ENCODE peak calls at places on chromosomes 7 and 10, in eight cellular contexts. Y, Q, J, S, M, H, W and Z are unnamed samples.

GRCh38 chr10:45373783-45374450 is at the start of gene ALOX5:
- DNase-seq in Y (peak), Q (no peak), J (peak), S (peak), M (peak), H (peak), W (no peak), Z (peak)

GRCh38 chr10:70835895-70836294 is 20.1 kb downstream of the SGPL1 start:
- DNase-seq in Y (no peak), Q (no peak), J (peak), S (no peak), M (no peak), H (peak), W (no peak), Z (peak)

GRCh38 chr7:102985176-102985783 is 72.5 kb downstream of the LRRC17 start:
- DNase-seq in Y (no peak), Q (no peak), J (peak), S (no peak), M (no peak), H (peak), W (no peak), Z (peak)

GRCh38 chr7:31145339-31145738 is 93.2 kb downstream of the ADCYAP1R1 start:
- DNase-seq in Y (no peak), Q (no peak), J (no peak), S (no peak), M (no peak), H (no peak), W (no peak), Z (no peak)

GRCh38 chr7:512541-513311 is 6.9 kb downstream of the PDGFA start:
- DNase-seq in Y (no peak), Q (no peak), J (peak), S (peak), M (no peak), H (no peak), W (no peak), Z (no peak)

GRCh38 chr10:133139561-133140065 is 20.4 kb upstream of the KNDC1 start:
- DNase-seq in Y (peak), Q (no peak), J (no peak), S (no peak), M (no peak), H (no peak), W (no peak), Z (no peak)

GRCh38 chr7:104898434-104898833 is 115.6 kb upstream of the KMT2E start:
- DNase-seq in Y (no peak), Q (no peak), J (no peak), S (no peak), M (no peak), H (no peak), W (no peak), Z (no peak)

GRCh38 chr10:77527839-77528238 is 109.8 kb downstream of the KCNMA1 start:
- DNase-seq in Y (no peak), Q (no peak), J (no peak), S (no peak), M (no peak), H (no peak), W (no peak), Z (no peak)

GRCh38 chr7:94656925-94657731 is 1.2 kb upstream of the SGCE start:
- DNase-seq in Y (no peak), Q (no peak), J (peak), S (peak), M (peak), H (peak), W (no peak), Z (peak)

GRCh38 chr10:31635415-31636065 is 293.1 kb downstream of the ARHGAP12 start:
- DNase-seq in Y (no peak), Q (no peak), J (no peak), S (no peak), M (no peak), H (no peak), W (no peak), Z (no peak)

GRCh38 chr7:22356855-22357310 is at the start of gene RAPGEF5:
- DNase-seq in Y (peak), Q (no peak), J (peak), S (peak), M (no peak), H (no peak), W (no peak), Z (peak)

GRCh38 chr10:71835671-71836593 is 15.1 kb downstream of the PSAP start:
- DNase-seq in Y (no peak), Q (peak), J (peak), S (no peak), M (no peak), H (peak), W (peak), Z (peak)

GRCh38 chr7:27096756-27097514 is 1.1 kb upstream of the HOXA1 start:
- DNase-seq in Y (no peak), Q (no peak), J (no peak), S (peak), M (no peak), H (no peak), W (no peak), Z (peak)

GRCh38 chr7:27099224-27099838 is 3.2 kb downstream of the HOXA2 start:
- DNase-seq in Y (no peak), Q (no peak), J (no peak), S (no peak), M (no peak), H (no peak), W (no peak), Z (no peak)

GRCh38 chr7:27097686-27098492 is 2.1 kb upstream of the HOXA1 start:
- DNase-seq in Y (no peak), Q (no peak), J (no peak), S (peak), M (no peak), H (no peak), W (no peak), Z (no peak)

GRCh38 chr7:27099839-27100225 is 2.7 kb downstream of the HOXA2 start:
- DNase-seq in Y (no peak), Q (no peak), J (no peak), S (no peak), M (no peak), H (no peak), W (no peak), Z (no peak)

GRCh38 chr7:27098493-27099223 is 2.9 kb upstream of the HOXA1 start:
- DNase-seq in Y (no peak), Q (no peak), J (no peak), S (peak), M (no peak), H (no peak), W (no peak), Z (no peak)
- H3K4me3 ChIP-seq in Y (peak), Q (no peak), J (no peak), S (peak), M (no peak), H (no peak), W (no peak), Z (no peak)

DNA sequence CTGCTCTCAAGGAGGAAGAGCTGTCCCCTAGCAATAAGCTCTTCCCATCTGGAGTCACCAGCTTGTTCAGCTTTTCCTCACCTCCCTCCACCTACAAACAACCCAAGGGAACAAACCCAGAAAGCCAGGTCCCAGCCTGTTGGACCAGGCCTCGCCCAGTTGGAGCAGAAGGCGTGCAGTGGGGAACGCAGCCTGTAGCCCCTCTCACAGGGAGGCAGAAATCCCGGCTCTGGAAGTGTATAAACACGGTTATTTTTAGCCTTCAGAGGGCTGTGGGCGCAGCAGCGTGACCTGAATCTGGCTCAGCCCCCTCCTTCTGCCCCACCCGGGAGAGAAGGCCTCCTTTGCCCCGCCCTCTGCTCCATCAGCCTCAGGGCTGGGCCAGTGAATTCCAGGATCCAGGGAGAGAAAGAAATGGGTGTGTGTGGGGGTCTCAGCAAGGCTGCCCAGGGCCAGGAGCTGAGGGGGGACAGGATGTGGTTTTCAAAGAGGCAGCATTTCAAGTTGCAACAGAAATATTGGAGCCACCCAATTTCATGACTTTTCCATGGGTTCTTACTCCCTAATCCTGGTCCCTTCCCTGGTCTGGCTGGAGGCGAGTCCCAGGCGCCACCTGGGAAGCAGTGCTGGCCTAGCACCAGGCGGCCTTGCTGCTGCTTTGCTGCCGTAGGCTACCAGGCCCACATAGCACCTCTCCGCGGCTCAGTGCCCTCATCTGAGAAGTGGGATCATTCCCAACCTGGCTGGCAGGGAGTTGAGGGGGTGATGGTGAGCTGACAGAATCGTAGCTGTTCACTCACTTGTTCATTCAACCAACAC is 33.5 kb downstream of the ZMIZ1 start:
- DNase-seq in Y (no peak), Q (peak), J (peak), S (peak), M (no peak), H (peak), W (no peak), Z (peak)
- TF ChIP-seq CTCF in Y (no peak), Q (no peak), J (no peak), S (no peak), M (no peak), H (no peak), W (no peak), Z (no peak)

GRCh38 chr10:19663344-19663743 is 152.9 kb upstream of the PLXDC2 start:
- DNase-seq in Y (no peak), Q (no peak), J (no peak), S (no peak), M (no peak), H (no peak), W (no peak), Z (no peak)

GRCh38 chr10:19668104-19668503 is 148.1 kb upstream of the PLXDC2 start:
- DNase-seq in Y (no peak), Q (no peak), J (no peak), S (no peak), M (no peak), H (no peak), W (no peak), Z (no peak)
- H3K4me3 ChIP-seq in Y (no peak), Q (no peak), J (no peak), S (no peak), M (no peak), H (no peak), W (no peak), Z (no peak)

GRCh38 chr10:100185364-100186252 is at the start of gene ERLIN1:
- DNase-seq in Y (peak), Q (peak), J (peak), S (peak), M (peak), H (peak), W (peak), Z (peak)
- TF ChIP-seq CTCF in Y (no peak), Q (no peak), J (no peak), S (no peak), M (no peak), H (no peak), W (no peak), Z (no peak)

DNA sequence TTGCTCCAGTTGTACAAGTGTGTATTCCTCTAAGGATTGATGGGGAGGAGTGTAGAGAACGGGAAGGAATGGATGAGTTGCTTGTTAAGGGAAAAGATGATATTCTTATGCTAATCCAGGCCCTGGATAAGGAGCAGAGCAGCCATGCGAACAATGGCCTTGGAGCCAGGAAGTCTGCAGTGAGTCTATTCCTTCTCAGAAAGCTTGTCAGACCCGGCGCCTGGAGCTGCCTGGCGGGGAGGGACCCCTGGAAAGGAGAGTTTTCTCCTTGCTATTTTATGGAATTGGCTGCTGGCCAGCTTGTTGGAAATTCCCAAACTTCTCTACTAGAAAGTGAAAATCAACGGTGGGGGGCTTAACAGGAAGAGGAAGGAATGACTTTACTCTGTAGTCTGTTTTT is 89.1 kb downstream of the MMRN2 start:
- DNase-seq in Y (no peak), Q (no peak), J (peak), S (no peak), M (no peak), H (peak), W (no peak), Z (no peak)
- H3K4me3 ChIP-seq in Y (no peak), Q (no peak), J (no peak), S (no peak), M (no peak), H (no peak), W (no peak), Z (no peak)

GRCh38 chr7:87886875-87887274 is 10.6 kb downstream of the DBF4 start:
- DNase-seq in Y (no peak), Q (no peak), J (peak), S (no peak), M (no peak), H (peak), W (no peak), Z (peak)
- TF ChIP-seq CTCF in Y (peak), Q (no peak), J (peak), S (peak), M (peak), H (peak), W (no peak), Z (no peak)

GRCh38 chr7:37323912-37324430 is 124.7 kb downstream of the ELMO1 start:
- DNase-seq in Y (no peak), Q (no peak), J (no peak), S (no peak), M (no peak), H (no peak), W (no peak), Z (no peak)
- H3K4me3 ChIP-seq in Y (no peak), Q (no peak), J (no peak), S (no peak), M (no peak), H (no peak), W (no peak), Z (no peak)

DNA sequence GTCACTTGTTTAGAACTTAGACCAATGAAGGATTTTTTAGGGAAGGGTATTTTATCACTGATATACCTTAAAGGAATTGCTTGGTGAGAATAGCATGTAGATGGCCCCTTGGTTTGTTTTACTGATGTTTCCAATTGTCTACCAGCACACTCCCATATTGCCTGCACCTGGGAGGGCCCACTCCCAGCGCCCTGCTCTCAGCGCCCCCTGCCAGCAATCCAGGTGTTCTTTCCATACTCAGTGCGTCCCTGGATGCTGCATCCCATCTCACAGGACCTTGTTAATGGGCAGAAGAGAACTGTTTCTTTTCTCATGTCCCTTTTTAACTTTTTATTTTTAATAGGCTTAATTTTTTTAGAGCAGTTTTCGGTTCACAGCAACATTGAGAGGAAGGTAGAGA is 24.1 kb upstream of the SFRP5 start:
- DNase-seq in Y (no peak), Q (no peak), J (no peak), S (no peak), M (no peak), H (no peak), W (no peak), Z (no peak)
- TF ChIP-seq CTCF in Y (no peak), Q (no peak), J (no peak), S (no peak), M (no peak), H (no peak), W (no peak), Z (no peak)

GRCh38 chr10:8181496-8182174 is 127.1 kb downstream of the GATA3 start:
- DNase-seq in Y (no peak), Q (no peak), J (no peak), S (no peak), M (no peak), H (no peak), W (no peak), Z (no peak)

GRCh38 chr10:8180756-8181155 is 126.3 kb downstream of the GATA3 start:
- DNase-seq in Y (no peak), Q (no peak), J (no peak), S (no peak), M (no peak), H (no peak), W (no peak), Z (no peak)

GRCh38 chr10:8183241-8183704 is 128.8 kb downstream of the GATA3 start:
- DNase-seq in Y (no peak), Q (no peak), J (peak), S (no peak), M (peak), H (peak), W (no peak), Z (no peak)

GRCh38 chr10:8180348-8180747 is 125.9 kb downstream of the GATA3 start:
- DNase-seq in Y (no peak), Q (no peak), J (no peak), S (no peak), M (no peak), H (no peak), W (no peak), Z (no peak)

DNA sequence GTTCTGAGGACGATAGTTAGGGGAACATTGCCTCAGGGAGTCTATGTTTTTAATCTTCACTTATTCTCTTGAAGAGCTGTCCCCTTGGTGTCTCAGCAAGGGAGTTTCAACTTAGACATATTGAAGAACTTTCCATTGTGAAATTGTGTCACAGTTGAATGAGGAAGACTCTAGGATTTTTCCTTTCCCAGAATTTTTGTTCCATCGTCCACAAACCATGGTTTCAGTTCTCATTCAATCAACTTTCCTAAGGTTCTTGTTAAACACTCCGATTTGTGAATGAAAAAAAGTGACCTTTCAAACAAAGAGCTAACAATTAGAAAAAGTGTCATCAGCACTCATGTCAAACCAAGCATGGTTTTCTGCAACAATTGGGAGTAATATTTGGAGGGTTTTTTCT is 128.4 kb downstream of the GATA3 start:
- DNase-seq in Y (no peak), Q (no peak), J (no peak), S (no peak), M (no peak), H (no peak), W (no peak), Z (no peak)
- H3K4me3 ChIP-seq in Y (no peak), Q (no peak), J (no peak), S (no peak), M (no peak), H (no peak), W (no peak), Z (no peak)

DNA sequence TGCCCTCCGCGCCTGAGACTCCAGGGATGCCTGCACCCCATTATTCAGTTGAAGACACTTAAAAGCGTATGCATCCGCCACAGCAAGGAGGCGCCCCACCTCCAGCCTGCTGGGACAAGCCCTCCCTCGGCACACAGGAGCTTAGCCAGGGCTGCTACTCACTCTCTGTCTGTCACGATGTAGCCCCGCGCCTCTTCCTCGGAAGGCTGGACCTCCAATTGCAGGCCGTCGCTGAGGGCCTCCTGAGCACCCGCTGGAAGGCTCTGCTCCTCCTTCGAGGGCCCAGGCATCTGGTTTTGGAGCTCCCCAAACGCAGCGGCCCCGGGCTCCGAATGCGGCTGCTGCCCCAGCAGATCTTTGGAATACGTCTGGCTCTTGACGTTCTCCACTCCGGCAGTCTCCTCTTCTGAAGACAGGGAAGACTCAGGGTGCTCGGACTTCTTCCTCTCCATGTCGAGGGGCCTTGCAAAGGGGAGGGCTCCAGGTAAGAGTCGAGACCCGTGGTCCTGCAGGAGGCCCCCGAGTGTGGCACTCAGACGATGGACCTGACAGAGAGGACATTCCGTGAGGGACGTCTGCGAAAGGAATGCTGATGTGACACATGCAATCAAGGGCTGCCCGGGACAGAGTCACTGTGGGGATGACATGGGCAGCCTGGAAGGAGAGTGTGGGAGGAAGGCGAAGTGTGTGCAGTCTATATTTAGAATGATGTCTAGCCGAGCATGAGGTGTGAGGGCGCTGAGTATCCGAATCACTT is 453.9 kb downstream of the PTPRN2 start:
- DNase-seq in Y (no peak), Q (no peak), J (no peak), S (no peak), M (no peak), H (no peak), W (no peak), Z (no peak)
- TF ChIP-seq CTCF in Y (no peak), Q (no peak), J (no peak), S (no peak), M (no peak), H (no peak), W (no peak), Z (no peak)